ENCODE peak calls at places on chromosomes 7 and 10, in four cellular contexts. Y, G, M and D are unnamed samples.

GRCh38 chr10:21895932-21896331 is 107.6 kb downstream of the DNAJC1 start:
- DNase-seq in Y (no peak), G (no peak), M (no peak), D (no peak)

GRCh38 chr7:142894112-142894835 is 8.7 kb upstream of the TRPV6 start:
- DNase-seq in Y (no peak), G (no peak), M (no peak), D (no peak)

GRCh38 chr7:2956526-2957368 is 86.9 kb downstream of the CARD11 start:
- DNase-seq in M (peak), Y (no peak), G (peak), D (no peak)

GRCh38 chr7:127782550-127783266 is 130.7 kb downstream of the SND1 start:
- DNase-seq in M (peak), G (no peak), Y (no peak), D (no peak)

GRCh38 chr7:10696064-10696463 is 277.6 kb upstream of the PHF14 start:
- DNase-seq in G (no peak), Y (no peak), M (no peak), D (no peak)

GRCh38 chr10:23556727-23557440 is 118.0 kb downstream of the OTUD1 start:
- DNase-seq in Y (no peak), M (peak), G (peak), D (no peak)

GRCh38 chr7:42869131-42870020 is 42.5 kb downstream of the C7orf25 start:
- DNase-seq in Y (no peak), M (peak), G (peak), D (no peak)

GRCh38 chr7:98372993-98373392 is 27.9 kb downstream of the BAIAP2L1 start:
- DNase-seq in G (peak), Y (no peak), M (no peak), D (no peak)

GRCh38 chr10:33804534-33804933 is 470.1 kb upstream of the NRP1 start:
- DNase-seq in G (no peak), Y (no peak), M (no peak), D (peak)

GRCh38 chr7:44975331-44976039 is 3.3 kb downstream of the MYO1G start:
- DNase-seq in G (no peak), Y (no peak), M (no peak), D (no peak)

GRCh38 chr10:100186813-100187212 is 984 bp upstream of the ERLIN1 start:
- DNase-seq in Y (no peak), M (peak), G (peak), D (no peak)

GRCh38 chr10:52965938-52966401 is 193.4 kb upstream of the MBL2 start:
- DNase-seq in Y (no peak), M (peak), G (no peak), D (no peak)

GRCh38 chr7:1639578-1640175 is 30.4 kb upstream of the ELFN1 start:
- DNase-seq in M (no peak), Y (peak), G (no peak), D (no peak)

GRCh38 chr7:130959743-130960207 is 225.8 kb upstream of the KLF14 start:
- DNase-seq in G (peak), Y (no peak), M (peak), D (no peak)

GRCh38 chr7:75892634-75893272 is 13.9 kb downstream of the RHBDD2 start:
- DNase-seq in Y (peak), M (no peak), G (no peak), D (peak)

GRCh38 chr10:114458955-114459354 is 54.7 kb upstream of the AFAP1L2 start:
- DNase-seq in G (peak), Y (peak), M (peak), D (no peak)

GRCh38 chr10:90930971-90931841 is 10.3 kb upstream of the ANKRD1 start:
- DNase-seq in Y (peak), G (peak), M (no peak), D (peak)

GRCh38 chr10:108180883-108181282 is 1016.4 kb upstream of the SORCS1 start:
- DNase-seq in M (no peak), G (peak), Y (no peak), D (no peak)

GRCh38 chr7:21616796-21617436 is 74.1 kb downstream of the DNAH11 start:
- DNase-seq in M (no peak), Y (no peak), G (peak), D (no peak)

GRCh38 chr7:51028128-51028830 is 245.6 kb upstream of the GRB10 start:
- DNase-seq in G (no peak), Y (no peak), M (no peak), D (no peak)

GRCh38 chr7:137296551-137296950 is 47.0 kb downstream of the PTN start:
- DNase-seq in Y (no peak), G (no peak), M (no peak), D (no peak)

GRCh38 chr10:5581670-5582566 is 57.2 kb downstream of the CALML3 start:
- DNase-seq in M (no peak), Y (no peak), G (no peak), D (no peak)

GRCh38 chr10:89129850-89130396 is 77.2 kb downstream of the CH25H start:
- DNase-seq in M (peak), G (peak), Y (peak), D (no peak)

GRCh38 chr10:96038476-96039387 is 4.7 kb upstream of the CCNJ start:
- DNase-seq in G (no peak), M (no peak), Y (no peak), D (no peak)

GRCh38 chr10:101219137-101219945 is 9.9 kb downstream of the LBX1 start:
- DNase-seq in M (no peak), Y (no peak), G (peak), D (no peak)

GRCh38 chr10:123103944-123104343 is 31.8 kb upstream of the HMX3 start:
- DNase-seq in M (no peak), G (peak), Y (no peak), D (no peak)

GRCh38 chr10:30254926-30255325 is 94.2 kb downstream of the MTPAP start:
- DNase-seq in M (no peak), Y (no peak), G (no peak), D (no peak)

DNA sequence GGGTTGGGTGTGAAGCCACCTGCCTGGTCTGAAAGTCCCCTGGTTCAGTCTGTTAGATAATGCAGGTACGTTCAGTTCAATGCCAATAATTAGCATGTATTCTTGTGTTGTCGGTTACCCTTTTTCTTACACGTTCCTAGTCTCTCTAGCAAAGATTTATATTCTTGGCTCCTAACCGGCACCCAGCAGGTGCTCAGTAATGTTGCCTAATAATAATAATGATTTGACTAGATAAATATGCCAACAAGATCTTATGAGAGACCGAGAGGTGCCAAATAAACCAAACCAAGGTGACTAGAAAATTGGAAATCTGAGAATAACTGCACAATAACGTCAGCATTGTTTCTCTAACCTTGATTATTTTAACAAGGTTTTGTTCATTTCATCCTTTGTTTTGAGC is 1.1 kb upstream of the SMIM30 start:
- DNase-seq in Y (no peak), G (no peak), M (no peak), D (no peak)
- H3K4me3 ChIP-seq in Y (peak), G (no peak), M (no peak), D (no peak)

GRCh38 chr10:121112618-121113384 is 261.6 kb downstream of the WDR11 start:
- DNase-seq in Y (no peak), G (no peak), M (peak), D (no peak)
- TF ChIP-seq CTCF in Y (no peak), G (peak), M (no peak), D (no peak)

DNA sequence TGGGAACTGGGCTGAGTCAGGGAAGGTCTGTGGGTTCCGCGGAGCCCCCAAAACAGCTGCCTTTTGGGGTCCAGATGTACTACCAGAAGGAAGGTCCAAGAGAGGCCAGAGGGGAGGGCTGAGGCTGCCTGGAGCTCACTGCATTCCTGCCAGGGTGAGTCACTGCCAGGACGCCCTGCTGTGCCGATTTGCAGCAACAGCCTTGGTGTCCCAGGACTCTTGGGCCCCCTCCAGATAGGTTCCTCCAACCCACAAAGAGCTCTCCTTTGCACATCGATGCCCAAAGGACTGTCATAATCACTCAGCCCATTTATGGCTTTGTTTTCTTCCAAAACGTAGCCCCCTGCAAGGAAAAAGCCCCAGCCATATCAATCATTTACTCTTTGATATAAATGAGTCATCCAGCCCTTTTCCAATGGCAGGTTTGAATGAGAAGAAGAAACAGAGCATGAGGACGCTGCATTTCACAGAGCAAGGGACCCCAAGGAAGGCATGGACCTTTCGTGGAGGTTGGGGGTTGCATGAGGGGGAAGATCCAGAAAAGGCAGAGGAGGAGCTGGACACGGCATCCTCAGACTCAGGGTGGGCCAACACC is 32.2 kb upstream of the COL13A1 start:
- DNase-seq in Y (no peak), G (peak), M (peak), D (no peak)
- H3K4me3 ChIP-seq in Y (no peak), G (peak), M (no peak), D (no peak)

GRCh38 chr10:81820418-81820817 is 54.6 kb upstream of the NRG3 start:
- DNase-seq in G (no peak), Y (no peak), M (peak), D (no peak)
- TF ChIP-seq CTCF in G (no peak), Y (no peak), M (peak), D (no peak)